ENCODE peak calls at places on chromosomes 13 and 19, in ten cellular contexts. N is thyroid gland; X is heart left ventricle; L is thoracic aorta; P is CD4-positive, CD25-positive, alpha-beta regulatory T cell; I is mesendoderm; J is IMR-90; E is tibial artery; T is GM23338; W is uterus. K is an unnamed sample. For H3K36me3 and H3K27me3, the result is how much of the 10 kb centered on the place peaks cover.

GRCh38 chr19:50321831-50322230 is 7.3 kb downstream of the KCNC3 start:
- DNase-seq in X (no peak), E (no peak), N (no peak), W (no peak), L (no peak), T (no peak), P (no peak), I (no peak), J (no peak), K (no peak)

GRCh38 chr19:19115954-19116353 is 22.3 kb downstream of the TMEM161A start:
- DNase-seq in T (peak), E (no peak), J (no peak), N (no peak), W (no peak), X (no peak), P (peak), I (peak), L (no peak), K (no peak)

GRCh38 chr13:113123226-113124150 is 889 bp downstream of the F10 start:
- DNase-seq in E (peak), I (peak), N (no peak), W (no peak), X (no peak), L (no peak), T (peak), P (no peak), J (no peak), K (no peak)

GRCh38 chr13:46374710-46375109 is 12.3 kb downstream of the RUBCNL start:
- DNase-seq in J (no peak), I (no peak), T (no peak), L (no peak), N (no peak), P (no peak), W (no peak), X (no peak), E (no peak), K (no peak)

GRCh38 chr13:98514268-98514667 is 62.6 kb downstream of the STK24 start:
- DNase-seq in X (no peak), N (no peak), I (no peak), J (no peak), L (no peak), W (no peak), P (no peak), T (no peak), E (no peak), K (no peak)

GRCh38 chr13:40059540-40060232 is 404.2 kb downstream of the COG6 start:
- DNase-seq in N (no peak), E (no peak), T (no peak), P (no peak), W (no peak), L (no peak), X (no peak), J (no peak), I (no peak), K (no peak)

GRCh38 chr13:39510296-39510695 is 92.7 kb downstream of the LHFPL6 start:
- DNase-seq in P (no peak), N (no peak), T (no peak), I (peak), L (no peak), J (no peak), E (no peak), W (no peak), X (no peak), K (no peak)

GRCh38 chr13:48662226-48662625 is 8.5 kb downstream of the CYSLTR2 start:
- DNase-seq in T (no peak), N (no peak), I (no peak), X (no peak), W (no peak), P (no peak), J (no peak), L (no peak), E (no peak), K (no peak)

GRCh38 chr19:1474765-1475351 is 4.2 kb downstream of the C19orf25 start:
- DNase-seq in X (peak), N (no peak), E (no peak), P (no peak), L (no peak), W (no peak), I (no peak), J (no peak), T (no peak), K (no peak)

GRCh38 chr19:22617614-22618325 is 16.4 kb upstream of the ZNF492 start:
- DNase-seq in W (peak), L (no peak), N (peak), I (no peak), E (no peak), J (no peak), T (no peak), P (no peak), X (peak), K (no peak)

GRCh38 chr19:8141726-8142524 is 7.5 kb downstream of the FBN3 start:
- DNase-seq in P (no peak), I (no peak), X (no peak), W (no peak), L (no peak), J (no peak), E (no peak), T (no peak), N (no peak), K (no peak)

GRCh38 chr13:57799624-57800023 is 168.1 kb downstream of the PCDH17 start:
- DNase-seq in L (no peak), I (no peak), X (no peak), W (no peak), E (no peak), P (no peak), J (no peak), N (no peak), T (no peak), K (no peak)

GRCh38 chr13:110913322-110913721 is 1.5 kb downstream of the ANKRD10 start:
- DNase-seq in J (peak), L (no peak), P (peak), T (no peak), X (no peak), W (no peak), N (no peak), I (peak), E (no peak), K (no peak)

GRCh38 chr13:28449826-28450773 is 44.8 kb downstream of the FLT1 start:
- DNase-seq in N (no peak), L (no peak), P (no peak), J (no peak), X (no peak), W (no peak), E (no peak), T (no peak), I (peak), K (no peak)

GRCh38 chr13:73945871-73946270 is 188.3 kb downstream of the KLF12 start:
- DNase-seq in P (no peak), J (no peak), E (peak), L (no peak), W (no peak), I (peak), N (no peak), T (peak), X (peak), K (no peak)

GRCh38 chr13:111950697-111951096 is 116.3 kb upstream of the SOX1 start:
- DNase-seq in J (no peak), L (no peak), W (no peak), N (no peak), P (no peak), X (no peak), E (no peak), T (no peak), I (no peak), K (no peak)

GRCh38 chr13:28574617-28575142 is 79.8 kb upstream of the FLT1 start:
- DNase-seq in I (peak), T (no peak), L (no peak), N (no peak), X (peak), J (peak), W (no peak), E (no peak), P (no peak), K (no peak)

GRCh38 chr13:64480206-64480605 is 2749.9 kb downstream of the PCDH9 start:
- DNase-seq in L (no peak), I (no peak), J (no peak), P (no peak), N (no peak), W (no peak), X (no peak), E (no peak), T (no peak), K (no peak)

GRCh38 chr19:45046355-45046754 is 7.5 kb downstream of the CLASRP start:
- DNase-seq in N (no peak), E (no peak), T (no peak), P (no peak), X (no peak), J (no peak), W (no peak), I (no peak), L (no peak), K (no peak)
- H3K27ac ChIP-seq in N (no peak), E (no peak), T (no peak), P (no peak), X (no peak), J (no peak), W (no peak), I (no peak), L (no peak), K (no peak)

DNA sequence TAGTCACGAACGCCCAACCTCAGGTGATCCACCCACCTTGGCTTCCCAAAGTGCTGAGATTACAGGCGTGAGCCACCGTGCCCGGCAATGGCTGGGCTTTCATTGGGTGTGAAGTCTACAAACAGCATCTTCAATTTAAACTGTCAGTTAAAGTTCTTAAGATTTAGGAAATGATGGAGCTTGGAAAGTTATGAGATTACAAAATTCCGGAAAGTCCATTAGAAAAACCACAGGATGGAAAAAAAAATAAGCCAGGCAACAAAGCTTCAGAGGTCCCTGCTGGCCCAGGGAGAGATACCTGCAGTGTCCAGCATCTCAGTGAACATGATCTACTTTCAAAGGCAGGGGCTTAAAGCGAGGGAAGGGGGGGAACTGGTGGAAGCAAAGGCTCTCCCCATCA is 4.6 kb upstream of the ZNF587B start:
- DNase-seq in J (no peak), E (no peak), P (no peak), N (no peak), X (no peak), W (no peak), T (no peak), I (no peak), L (no peak), K (no peak)
- H3K36me3 ChIP-seq in J (under half), E (under half), P (under half), N (under half), X (under half), W (under half), T (under half), I (under half), L (under half), K (under half)

GRCh38 chr19:4763021-4763420 is 28.5 kb upstream of the FEM1A start:
- DNase-seq in N (no peak), I (no peak), P (no peak), T (no peak), E (no peak), W (no peak), L (no peak), J (no peak), X (no peak), K (no peak)
- H3K27me3 ChIP-seq in N (under half), I (under half), P (under half), T (under half), E (under half), W (under half), L (under half), J (under half), X (under half), K (under half)

DNA sequence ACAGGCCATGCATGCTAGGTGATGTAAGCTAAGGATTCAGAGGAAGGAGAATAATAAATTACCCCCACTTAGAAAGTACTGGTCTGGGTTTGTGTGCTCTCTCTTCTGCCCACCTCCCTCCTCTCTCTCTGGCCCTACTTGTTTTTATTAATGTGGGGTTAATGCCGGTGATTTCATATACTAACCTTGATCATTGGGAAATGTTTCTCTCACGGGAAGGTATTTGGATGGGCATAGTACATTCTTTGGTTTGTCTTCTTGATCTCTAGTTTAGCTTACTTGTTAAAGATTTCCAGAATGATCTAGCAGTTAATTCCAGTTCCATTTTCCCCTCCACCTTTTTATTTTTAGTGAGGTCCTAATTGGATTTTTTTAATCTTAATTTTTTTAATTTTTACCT is 24.6 kb downstream of the ARHGAP35 start:
- DNase-seq in T (no peak), E (no peak), L (no peak), W (no peak), N (no peak), J (no peak), X (no peak), I (no peak), P (no peak), K (no peak)
- H3K27ac ChIP-seq in T (no peak), E (no peak), L (no peak), W (no peak), N (no peak), J (no peak), X (no peak), I (no peak), P (no peak), K (no peak)

GRCh38 chr13:19644947-19645439 is 11.5 kb downstream of the MPHOSPH8 start:
- DNase-seq in N (no peak), J (no peak), X (no peak), W (no peak), P (no peak), E (no peak), I (no peak), T (no peak), L (no peak), K (no peak)

GRCh38 chr13:19646062-19646461 is 12.6 kb downstream of the MPHOSPH8 start:
- DNase-seq in N (no peak), P (no peak), E (no peak), L (no peak), I (peak), W (no peak), J (no peak), T (no peak), X (no peak), K (no peak)

GRCh38 chr13:19643652-19644051 is 10.2 kb downstream of the MPHOSPH8 start:
- DNase-seq in J (no peak), L (no peak), W (no peak), X (no peak), I (no peak), N (no peak), E (no peak), T (no peak), P (no peak), K (no peak)
- H3K36me3 ChIP-seq in J (under half), L (under half), W (under half), X (under half), I (under half), N (under half), E (under half), T (under half), P (half or more), K (under half)

GRCh38 chr13:70333752-70334151 is 225.5 kb upstream of the KLHL1 start:
- DNase-seq in E (no peak), J (no peak), N (no peak), P (no peak), I (no peak), L (no peak), X (no peak), T (no peak), W (no peak), K (no peak)

DNA sequence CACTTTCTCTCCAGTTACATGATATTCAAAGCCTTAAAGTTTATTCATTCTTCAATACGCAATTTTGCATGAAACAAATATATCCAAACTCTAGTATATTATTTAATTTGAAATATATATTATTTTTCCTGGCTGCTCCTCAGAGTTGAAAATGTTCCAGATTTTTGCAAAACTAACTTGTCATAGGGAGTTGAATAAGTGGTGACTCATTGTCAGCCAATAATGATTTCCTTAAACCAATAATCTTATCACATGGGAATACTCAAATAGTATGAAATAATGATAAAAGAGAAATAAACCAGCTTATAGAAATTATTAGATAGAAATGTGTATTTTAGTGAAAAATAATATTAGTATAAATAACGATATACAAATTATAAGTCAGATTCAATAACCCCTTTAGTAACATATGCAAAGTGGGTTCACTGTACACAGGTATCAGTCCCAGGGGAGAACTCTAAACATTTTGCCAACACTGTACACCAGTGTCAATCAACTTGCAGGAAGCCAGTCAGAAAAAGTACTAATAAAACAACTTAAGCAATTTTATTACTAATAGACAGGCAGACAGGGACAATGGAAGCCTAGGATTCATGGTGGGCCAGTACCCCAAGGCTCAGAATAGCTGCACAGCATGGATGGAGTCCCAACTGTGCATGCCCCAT is 222.6 kb upstream of the KLHL1 start:
- DNase-seq in I (no peak), N (no peak), W (no peak), P (no peak), L (no peak), T (no peak), J (no peak), E (no peak), X (no peak), K (no peak)
- H3K27me3 ChIP-seq in I (under half), N (under half), W (under half), P (under half), L (under half), T (under half), J (under half), E (under half), X (under half), K (under half)